ENCODE peak calls at places on chromosome 2, in four cellular contexts. X is HCT116, H is SK-N-SH, L is HepG2. S is an unnamed sample.

GRCh38 chr2:149371476-149371875 is 41.1 kb downstream of the LYPD6 start:
- DNase-seq in X (no peak), H (no peak), L (no peak), S (no peak)

GRCh38 chr2:219219781-219220532 is 1.2 kb upstream of the ABCB6 start:
- DNase-seq in X (no peak), H (no peak), L (no peak), S (no peak)

GRCh38 chr2:170822885-170823799 is 6.5 kb downstream of the GAD1 start:
- DNase-seq in X (no peak), H (peak; percentile 71), L (no peak), S (peak; percentile 60)

GRCh38 chr2:218578272-218578877 is 9.7 kb downstream of the CNOT9 start:
- DNase-seq in X (no peak), H (no peak), L (no peak), S (no peak)

GRCh38 chr2:177724398-177725287 is 332.1 kb downstream of the AGPS start:
- DNase-seq in X (peak; percentile 27), H (peak; percentile 60), L (peak; percentile 47), S (peak; percentile 79)

GRCh38 chr2:10342245-10342951 is 39.7 kb downstream of the HPCAL1 start:
- DNase-seq in X (no peak), H (no peak), L (no peak), S (no peak)

GRCh38 chr2:43467889-43468288 is 127.9 kb downstream of the THADA start:
- DNase-seq in X (no peak), H (no peak), L (no peak), S (no peak)

GRCh38 chr2:38068228-38068627 is 7.7 kb downstream of the CYP1B1 start:
- DNase-seq in X (no peak), H (peak; percentile 78), L (no peak), S (no peak)

GRCh38 chr2:212538156-212539144 is at the start of gene ERBB4:
- DNase-seq in X (no peak), H (peak; percentile 51), L (no peak), S (no peak)

GRCh38 chr2:100013892-100014677 is 128.3 kb downstream of the AFF3 start:
- DNase-seq in X (peak; percentile 81), H (peak; percentile 58), L (no peak), S (peak; percentile 29)

GRCh38 chr2:58950795-58951462 is 709.8 kb upstream of the FANCL start:
- DNase-seq in X (no peak), H (no peak), L (no peak), S (no peak)

DNA sequence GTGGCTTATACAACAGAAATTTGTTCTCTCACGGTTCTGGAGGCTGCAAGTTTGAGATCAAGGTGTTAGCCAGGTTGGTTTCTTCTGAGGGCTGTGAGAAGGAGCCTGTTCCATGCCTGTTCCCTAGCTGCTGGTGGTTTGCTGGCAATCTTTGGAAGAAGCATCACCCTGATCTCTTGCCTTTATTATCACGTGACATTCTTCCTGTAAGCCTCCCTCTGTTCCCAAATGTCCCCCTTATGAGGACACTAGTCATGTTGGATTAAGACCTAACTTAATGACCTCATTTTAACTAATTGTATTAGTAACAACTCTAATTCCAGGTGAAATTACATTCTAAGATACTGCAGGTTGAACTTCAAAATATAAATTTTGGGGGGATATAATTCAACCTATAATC is 135.2 kb downstream of the DPP10 start:
- DNase-seq in X (no peak), H (no peak), L (no peak), S (no peak)
- TF ChIP-seq ELF1 in X (no peak), H (no peak), L (no peak), S (no peak)

DNA sequence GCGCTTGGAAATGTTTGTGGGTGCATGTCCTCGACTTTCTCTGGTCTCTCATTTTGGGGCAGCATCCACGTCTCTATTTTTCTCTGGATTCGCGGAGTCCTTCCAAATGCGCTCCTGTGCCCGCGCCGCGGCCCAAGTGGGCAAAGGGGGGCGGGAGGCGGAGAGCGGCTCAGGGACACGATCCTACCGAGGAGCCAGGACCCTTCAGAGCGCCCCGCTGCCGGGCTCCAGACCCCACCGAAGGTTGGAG is 990 bp downstream of the EPAS1 start:
- DNase-seq in X (no peak), H (no peak), L (no peak), S (no peak)
- TF ChIP-seq ELF1 in X (no peak), H (no peak), L (no peak), S (no peak)

GRCh38 chr2:133235959-133236358 is 332.3 kb downstream of the NCKAP5 start:
- DNase-seq in X (no peak), H (no peak), L (no peak), S (no peak)

GRCh38 chr2:133241231-133241575 is 327.1 kb downstream of the NCKAP5 start:
- DNase-seq in X (no peak), H (no peak), L (no peak), S (no peak)

GRCh38 chr2:133240505-133241230 is 327.6 kb downstream of the NCKAP5 start:
- DNase-seq in X (no peak), H (no peak), L (no peak), S (no peak)
- TF ChIP-seq ELF1 in X (no peak), H (no peak), L (no peak), S (no peak)

DNA sequence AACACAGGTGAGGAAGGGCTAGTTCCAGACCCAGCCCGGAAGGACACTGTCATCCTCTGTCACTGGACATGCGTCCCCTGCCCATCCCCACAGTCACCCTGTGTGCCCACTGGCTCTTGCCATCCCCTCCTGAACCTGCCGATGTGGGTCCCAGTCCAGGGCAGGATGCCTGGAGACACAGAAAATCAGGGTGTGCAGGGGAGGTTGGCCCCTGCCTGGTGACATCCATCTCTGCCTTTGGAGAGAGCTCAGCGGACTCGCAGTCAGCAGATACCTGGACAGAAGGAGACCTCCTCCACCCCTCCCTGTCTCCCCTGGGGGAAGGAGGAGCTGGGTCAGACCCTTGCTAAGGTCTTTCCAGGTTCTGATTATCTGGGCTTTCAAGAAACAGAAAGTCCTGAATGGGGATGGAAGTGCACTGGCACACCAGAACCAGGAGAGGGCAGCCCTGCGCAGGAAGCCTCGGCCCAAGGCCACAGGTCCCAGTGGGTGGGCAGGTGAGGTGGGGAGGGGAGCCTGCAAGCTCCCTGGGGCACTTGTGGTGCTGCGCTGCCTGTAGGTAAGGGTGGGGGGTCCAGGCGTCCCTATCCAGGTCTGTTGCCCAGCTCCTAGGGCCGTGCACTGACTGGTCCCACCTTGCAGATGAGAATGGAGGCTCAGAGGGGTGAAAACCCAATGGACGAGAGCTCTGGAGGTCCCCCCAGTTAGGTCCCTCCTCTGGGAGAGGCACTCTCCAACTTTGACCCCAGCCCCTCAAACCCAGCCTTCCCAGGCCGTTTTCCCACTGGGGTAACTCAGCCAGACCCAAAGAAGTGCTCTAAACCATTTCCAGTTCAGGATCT is 9.7 kb upstream of the OTOS start:
- DNase-seq in X (peak; percentile 33), H (peak; percentile 88), L (peak; percentile 40), S (peak; percentile 61)
- TF ChIP-seq ELF1 in X (no peak), H (no peak), L (no peak), S (no peak)

DNA sequence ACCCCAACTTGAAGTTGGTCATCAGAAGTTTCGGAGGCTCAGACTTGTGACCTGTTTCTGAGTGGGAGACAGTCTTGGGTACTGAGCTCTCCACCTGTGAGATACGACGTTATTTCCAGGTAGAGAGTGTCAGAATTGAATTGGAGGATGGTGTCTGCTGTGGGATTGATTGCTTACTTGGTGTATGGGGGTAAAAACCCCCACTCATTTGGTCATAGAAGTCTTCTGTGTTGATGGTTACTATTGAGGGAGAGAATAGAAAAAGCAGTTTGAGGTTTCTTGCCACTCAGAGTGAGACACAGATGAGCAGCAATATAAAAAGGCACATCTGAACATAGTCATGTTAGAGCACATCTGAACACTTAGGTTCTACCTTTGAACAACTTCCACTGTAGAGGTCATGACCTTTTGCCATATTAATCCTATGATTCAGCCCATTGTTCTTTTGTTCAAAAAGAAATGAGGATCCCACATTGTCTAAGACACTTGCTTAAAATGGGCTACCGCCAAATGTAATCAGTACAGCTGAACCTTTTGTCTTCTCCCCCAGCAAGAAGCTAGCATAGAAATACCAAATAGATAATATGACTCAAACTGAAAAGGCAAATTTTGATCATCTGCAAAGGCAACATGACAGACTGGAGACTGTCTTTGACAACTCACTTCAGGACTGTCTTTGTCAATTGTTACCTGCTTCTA is 73.3 kb downstream of the NAB1 start:
- DNase-seq in X (no peak), H (no peak), L (no peak), S (no peak)
- TF ChIP-seq ELF1 in X (no peak), H (no peak), L (no peak), S (no peak)

DNA sequence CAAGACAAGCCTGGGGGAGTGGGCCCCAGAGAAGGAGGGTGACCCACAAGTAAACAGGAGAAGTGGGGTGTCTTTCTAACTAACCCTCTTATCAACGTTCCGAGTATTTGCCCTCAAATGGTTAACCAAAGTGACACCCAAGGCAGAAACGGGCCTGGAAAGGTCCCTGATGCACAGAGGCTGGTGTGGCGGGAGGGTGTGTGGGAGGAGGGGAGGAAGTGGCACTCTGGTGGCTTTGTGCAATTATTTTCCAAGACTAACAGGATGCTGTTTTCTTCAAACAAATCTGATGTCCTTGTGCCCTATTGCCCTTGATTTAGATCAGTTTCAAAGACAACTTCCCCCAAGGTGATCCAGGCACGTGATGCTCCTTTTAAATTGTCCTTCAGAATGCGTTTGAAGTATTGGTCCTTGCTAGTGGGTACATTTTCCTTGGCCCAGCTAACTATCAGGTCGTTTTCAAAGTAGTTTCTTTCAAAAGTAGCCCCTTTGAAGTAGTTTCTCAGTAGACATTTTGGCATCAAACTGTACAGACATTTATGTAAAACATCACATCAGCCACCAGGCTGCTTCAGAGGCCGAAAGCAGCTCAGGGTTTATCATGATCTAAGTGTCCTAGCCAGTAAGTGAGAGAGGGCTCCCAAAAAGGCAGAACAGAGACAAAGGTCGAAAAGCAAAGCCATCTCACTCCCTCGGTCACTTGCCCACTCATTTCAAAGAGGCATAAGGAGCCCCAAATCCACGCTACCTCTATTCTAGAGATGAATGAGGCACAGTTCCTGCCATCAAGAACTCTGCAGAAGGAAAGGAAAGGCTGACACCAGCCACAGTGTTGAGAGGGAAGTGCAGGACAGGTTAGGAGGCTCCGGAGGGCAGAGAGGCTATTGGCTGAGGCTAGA is 371.1 kb upstream of the ID2 start:
- DNase-seq in X (no peak), H (no peak), L (no peak), S (no peak)
- TF ChIP-seq ELF1 in X (no peak), H (no peak), L (no peak), S (no peak)

DNA sequence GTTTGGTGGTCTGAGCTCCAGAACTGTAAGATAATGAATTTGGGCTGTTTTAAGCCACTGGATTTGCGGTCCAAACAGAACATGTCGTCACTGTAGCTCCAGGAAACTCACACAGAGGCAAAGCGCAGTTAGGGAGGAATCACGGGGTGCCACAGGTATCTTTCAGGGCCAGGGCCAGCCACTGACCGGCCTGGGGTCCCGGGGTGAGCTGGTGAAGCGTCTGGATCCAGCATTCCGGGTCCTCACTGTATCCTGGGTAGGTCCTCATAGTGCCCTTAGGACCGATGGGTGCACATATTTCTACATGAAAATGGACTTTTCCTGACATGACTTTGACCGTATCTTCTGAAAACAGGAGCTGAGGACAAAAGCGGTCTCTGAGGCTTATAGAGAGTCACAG is 196.0 kb upstream of the HDAC4 start:
- DNase-seq in X (no peak), H (no peak), L (no peak), S (no peak)
- TF ChIP-seq ELF1 in X (no peak), H (no peak), L (no peak), S (no peak)

DNA sequence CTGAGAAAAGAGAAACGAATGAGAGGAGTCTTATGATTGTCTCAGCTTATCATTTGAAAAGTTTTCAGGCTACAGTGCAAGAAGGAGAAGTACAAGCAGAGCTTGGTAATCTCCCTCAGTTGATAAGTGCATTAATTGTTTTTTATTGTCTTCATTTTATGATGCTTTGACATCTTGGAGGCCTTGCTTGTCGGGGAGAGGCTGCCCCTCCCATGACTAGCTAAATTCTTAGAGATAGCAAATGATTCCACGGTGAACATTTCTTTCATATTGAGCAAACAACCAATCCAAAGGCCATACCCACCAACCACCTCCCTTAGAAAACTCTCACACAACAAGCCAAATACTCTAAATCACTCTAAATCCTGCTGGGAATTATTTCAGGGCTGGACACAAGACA is 39.8 kb downstream of the GDF7 start:
- DNase-seq in X (no peak), H (no peak), L (no peak), S (no peak)
- TF ChIP-seq ELF1 in X (no peak), H (no peak), L (no peak), S (no peak)

S was measured in K562.